ENCODE peak calls at places on chromosomes 1 and 21, in nine cellular contexts. Y is fibroblast of mammary gland; S is left ventricle myocardium inferior; H is neural progenitor cell; F is epithelial cell of esophagus; G is astrocyte of the spinal cord; X is lower lobe of right lung; L is CD8-positive, alpha-beta T cell; C is coronary artery. A is an unnamed sample.

GRCh38 chr1:110475358-110476027 is 24.5 kb downstream of the PROK1 start:
- DNase-seq in Y (no peak), S (no peak), H (no peak), F (peak), G (no peak), X (no peak), L (no peak), C (no peak), A (no peak)

GRCh38 chr1:211118407-211119102 is 15.4 kb downstream of the KCNH1 start:
- DNase-seq in Y (peak), S (no peak), H (no peak), F (no peak), G (peak), X (no peak), L (no peak), C (no peak), A (no peak)

GRCh38 chr1:26318338-26319064 is 743 bp downstream of the CD52 start:
- DNase-seq in Y (peak), S (peak), H (no peak), F (no peak), G (no peak), X (peak), L (peak), C (no peak), A (no peak)

GRCh38 chr1:153070243-153070642 is 1.2 kb downstream of the SPRR2B start:
- DNase-seq in Y (no peak), S (no peak), H (no peak), F (no peak), G (no peak), X (no peak), L (no peak), C (no peak), A (no peak)

GRCh38 chr1:145846191-145846590 is 761 bp downstream of the NUDT17 start:
- DNase-seq in Y (peak), S (no peak), H (peak), F (peak), G (peak), X (no peak), L (peak), C (no peak), A (no peak)

GRCh38 chr1:41455479-41456271 is 28.8 kb downstream of the EDN2 start:
- DNase-seq in Y (peak), S (peak), H (no peak), F (peak), G (peak), X (no peak), L (no peak), C (no peak), A (peak)

GRCh38 chr1:30782361-30783243 is 25.0 kb upstream of the LAPTM5 start:
- DNase-seq in Y (peak), S (peak), H (peak), F (peak), G (peak), X (peak), L (peak), C (no peak), A (no peak)

GRCh38 chr1:19404748-19405147 is 80.6 kb downstream of the CAPZB start:
- DNase-seq in Y (no peak), S (no peak), H (no peak), F (no peak), G (no peak), X (no peak), L (no peak), C (no peak), A (no peak)

GRCh38 chr1:99731384-99731783 is 35.1 kb downstream of the FRRS1 start:
- DNase-seq in Y (peak), S (no peak), H (no peak), F (no peak), G (peak), X (no peak), L (no peak), C (no peak), A (no peak)

GRCh38 chr1:9440261-9440660 is 99.0 kb upstream of the SLC25A33 start:
- DNase-seq in Y (no peak), S (no peak), H (no peak), F (no peak), G (no peak), X (no peak), L (no peak), C (no peak), A (no peak)

GRCh38 chr21:34743831-34744230 is 75.0 kb downstream of the CLIC6 start:
- DNase-seq in Y (peak), S (no peak), H (no peak), F (peak), G (peak), X (no peak), L (no peak), C (peak), A (no peak)

GRCh38 chr1:66176012-66176715 is 357.8 kb upstream of the SGIP1 start:
- DNase-seq in Y (peak), S (no peak), H (peak), F (no peak), G (peak), X (no peak), L (no peak), C (no peak), A (no peak)

GRCh38 chr1:2543543-2544092 is 12.6 kb upstream of the TNFRSF14 start:
- DNase-seq in Y (no peak), S (no peak), H (peak), F (no peak), G (peak), X (no peak), L (peak), C (no peak), A (no peak)

GRCh38 chr1:11736746-11737639 is 1.1 kb downstream of the AGTRAP start:
- DNase-seq in Y (peak), S (peak), H (peak), F (peak), G (peak), X (peak), L (peak), C (no peak), A (peak)

GRCh38 chr21:36260030-36260787 is 59.8 kb upstream of the MORC3 start:
- DNase-seq in Y (peak), S (no peak), H (peak), F (peak), G (peak), X (no peak), L (peak), C (no peak), A (peak)

GRCh38 chr1:87588445-87588844 is 259.8 kb downstream of the LMO4 start:
- DNase-seq in Y (no peak), S (no peak), H (no peak), F (no peak), G (no peak), X (no peak), L (no peak), C (no peak), A (no peak)

GRCh38 chr21:46404306-46404705 is 54.4 kb upstream of the DIP2A start:
- DNase-seq in Y (no peak), S (no peak), H (no peak), F (no peak), G (no peak), X (peak), L (no peak), C (no peak), A (no peak)

GRCh38 chr1:234960722-234961467 is 167.7 kb downstream of the TOMM20 start:
- DNase-seq in Y (peak), S (no peak), H (no peak), F (peak), G (peak), X (no peak), L (no peak), C (peak), A (no peak)

GRCh38 chr21:42760977-42761751 is 107.7 kb downstream of the PDE9A start:
- DNase-seq in Y (no peak), S (no peak), H (no peak), F (no peak), G (no peak), X (peak), L (no peak), C (no peak), A (no peak)

GRCh38 chr1:246876423-246876822 is 55.3 kb downstream of the AHCTF1 start:
- DNase-seq in Y (no peak), S (no peak), H (no peak), F (no peak), G (no peak), X (no peak), L (no peak), C (no peak), A (no peak)

GRCh38 chr1:226404904-226405222 is 3.0 kb downstream of the PARP1 start:
- DNase-seq in Y (no peak), S (no peak), H (peak), F (no peak), G (no peak), X (no peak), L (no peak), C (no peak), A (no peak)

DNA sequence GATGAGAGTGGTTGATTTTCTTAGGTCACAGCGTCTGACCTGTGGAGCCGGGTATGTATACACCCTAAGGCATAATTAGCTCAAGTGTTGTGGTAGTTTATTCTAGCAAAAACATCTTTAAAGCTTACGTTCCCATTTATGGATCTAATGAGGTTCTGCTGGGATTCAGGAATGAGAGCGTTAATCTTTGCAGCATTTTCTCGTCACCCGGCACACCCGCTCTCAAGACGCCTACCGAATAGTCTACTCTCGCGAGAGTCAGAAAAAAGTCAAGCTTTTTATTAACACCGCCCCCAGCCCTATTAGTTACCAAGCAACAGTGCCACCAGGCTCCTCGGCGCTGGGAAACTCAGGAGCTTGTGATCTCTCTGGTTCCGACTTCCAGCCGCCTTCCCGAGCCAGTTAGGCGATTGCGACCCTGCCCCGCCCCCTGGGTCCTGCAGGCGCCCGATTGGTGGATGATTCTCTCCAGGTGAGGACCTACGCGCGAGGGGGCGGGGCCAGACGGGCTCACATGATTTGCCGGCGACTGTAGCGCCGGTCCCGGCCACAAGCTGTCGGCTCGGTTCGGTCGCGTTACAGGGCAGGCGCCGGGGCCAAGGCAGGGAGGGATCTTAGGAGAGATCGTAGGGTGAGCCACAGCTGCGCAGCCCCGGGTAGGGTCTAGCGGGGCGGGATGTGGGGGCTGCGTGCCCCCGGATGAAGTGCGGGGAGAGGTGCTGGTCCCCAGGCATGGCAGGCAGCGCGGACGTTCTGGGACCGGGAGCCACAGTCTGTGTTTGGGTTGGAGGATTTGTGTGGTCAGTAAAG is at the start of gene PFKFB2:
- DNase-seq in Y (peak), S (peak), H (peak), F (peak), G (peak), X (peak), L (peak), C (peak), A (peak)
- TF ChIP-seq CTCF in Y (no peak), S (peak), H (peak), F (peak), G (no peak), X (peak), L (peak), C (peak), A (peak)

DNA sequence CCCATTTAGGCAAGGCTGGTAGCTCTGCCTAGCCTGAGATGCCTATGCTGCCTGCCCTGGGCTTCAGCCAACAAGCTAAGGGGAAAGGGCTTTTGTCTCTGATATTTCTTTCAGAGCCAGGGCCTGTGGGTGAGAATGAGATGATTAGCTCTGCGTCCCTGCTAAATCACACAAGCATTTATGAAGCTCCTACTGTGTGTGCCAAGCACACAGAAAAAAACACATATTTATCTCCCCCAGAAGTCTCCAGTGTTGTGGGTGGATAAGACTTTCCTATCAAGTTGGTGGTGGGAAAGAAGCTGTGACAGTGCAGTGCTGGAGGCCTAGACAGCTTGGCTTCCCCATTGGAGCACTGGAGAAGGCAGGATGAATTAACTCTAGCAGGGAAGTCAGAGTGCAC is 1.5 kb downstream of the SLC50A1 start:
- DNase-seq in Y (no peak), S (no peak), H (no peak), F (no peak), G (no peak), X (no peak), L (no peak), C (no peak), A (no peak)
- H3K4me3 ChIP-seq in Y (peak), S (peak), H (peak), F (peak), G (no peak), X (peak), L (peak), C (peak), A (peak)

GRCh38 chr1:8315573-8316475 is 2.1 kb upstream of the SLC45A1 start:
- DNase-seq in Y (no peak), S (no peak), H (peak), F (no peak), G (no peak), X (no peak), L (no peak), C (no peak), A (no peak)
- TF ChIP-seq CTCF in Y (peak), S (no peak), H (peak), F (peak), G (no peak), X (no peak), L (no peak), C (no peak), A (peak)

DNA sequence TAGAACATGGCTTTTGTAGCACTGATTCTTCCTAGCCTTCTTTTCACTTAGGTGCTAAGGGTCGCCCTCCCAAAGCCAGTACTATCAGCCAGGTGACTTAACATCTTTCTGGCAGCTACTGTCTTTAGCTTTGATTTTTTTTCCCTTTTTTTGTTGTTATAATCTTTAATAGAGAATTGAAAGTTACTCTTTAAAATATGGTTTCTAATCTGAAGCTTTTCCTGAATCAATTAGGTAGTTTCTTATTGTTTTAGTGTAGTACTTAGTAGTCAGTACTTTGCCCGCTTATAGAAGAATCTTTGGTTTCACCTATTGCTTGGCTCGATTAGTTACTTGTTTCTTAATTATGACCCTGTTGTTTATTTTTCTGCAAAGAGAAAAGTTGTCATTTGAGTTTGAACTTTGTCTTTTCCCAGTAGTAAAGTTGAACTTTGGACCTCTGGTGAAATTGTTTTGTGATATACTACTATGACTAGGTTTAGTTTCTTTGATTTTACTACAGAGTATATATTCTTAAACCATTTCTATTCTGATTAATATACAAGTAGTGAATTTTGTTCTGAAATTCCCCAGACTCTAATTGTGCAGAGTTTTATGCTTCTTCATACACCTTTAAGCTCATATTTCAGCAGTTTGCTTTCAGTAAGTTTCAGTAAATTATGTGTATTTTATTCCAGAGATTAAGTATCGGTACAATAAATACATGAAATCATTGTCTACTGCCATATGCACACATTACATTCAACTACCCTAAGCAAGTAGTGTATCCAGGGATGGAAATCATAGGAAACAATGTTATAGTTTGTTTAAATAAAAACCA is 3.9 kb downstream of the MAGI3 start:
- DNase-seq in Y (no peak), S (no peak), H (no peak), F (no peak), G (no peak), X (no peak), L (no peak), C (no peak), A (no peak)
- H3K4me3 ChIP-seq in Y (no peak), S (no peak), H (no peak), F (no peak), G (no peak), X (peak), L (no peak), C (no peak), A (no peak)

GRCh38 chr1:160997323-160998038 is 23.5 kb downstream of the F11R start:
- DNase-seq in Y (peak), S (peak), H (peak), F (peak), G (peak), X (peak), L (peak), C (no peak), A (no peak)
- TF ChIP-seq CTCF in Y (peak), S (peak), H (peak), F (peak), G (peak), X (peak), L (peak), C (no peak), A (peak)

GRCh38 chr1:75791022-75791421 is 5.0 kb downstream of the RABGGTB start:
- DNase-seq in Y (peak), S (no peak), H (no peak), F (peak), G (peak), X (no peak), L (no peak), C (no peak), A (no peak)
- H3K4me3 ChIP-seq in Y (no peak), S (peak), H (no peak), F (peak), G (peak), X (no peak), L (no peak), C (no peak), A (peak)

DNA sequence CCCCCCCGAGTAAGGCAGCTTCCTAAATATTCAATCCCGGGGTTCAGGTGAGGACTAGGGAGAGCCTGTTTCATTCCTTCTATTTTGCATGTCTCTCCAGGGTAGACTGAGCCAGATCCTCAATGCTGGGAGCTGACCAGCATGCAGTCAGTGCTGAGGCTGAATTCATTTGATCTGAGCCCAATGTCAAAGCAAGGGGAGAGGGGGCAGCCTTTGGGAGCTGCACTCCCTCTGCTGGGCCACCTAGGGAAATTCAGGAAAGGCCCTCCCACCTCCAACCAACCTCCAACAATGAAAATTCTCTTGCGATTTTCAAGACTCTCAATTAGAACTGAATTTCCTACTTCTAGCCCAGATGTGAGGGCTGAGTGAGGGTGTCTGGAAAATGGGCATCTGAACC is 371.2 kb downstream of the NPHP4 start:
- DNase-seq in Y (no peak), S (no peak), H (peak), F (peak), G (no peak), X (no peak), L (no peak), C (no peak), A (no peak)
- TF ChIP-seq CTCF in Y (no peak), S (peak), H (peak), F (peak), G (no peak), X (peak), L (no peak), C (no peak), A (no peak)

GRCh38 chr1:156623946-156624813 is 5.0 kb downstream of the HAPLN2 start:
- DNase-seq in Y (peak), S (peak), H (peak), F (peak), G (peak), X (peak), L (peak), C (no peak), A (no peak)
- H3K4me3 ChIP-seq in Y (no peak), S (peak), H (peak), F (peak), G (peak), X (peak), L (peak), C (peak), A (no peak)

A was measured in retinal pigment epithelial cell.